ENCODE peak calls at places on chromosomes 11 and 22, in four cellular contexts. C is cardiac fibroblast, K is SHP77, O is T-helper 2 cell. P is an unnamed sample.

GRCh38 chr11:19328586-19329311 is 88.0 kb upstream of the E2F8 start:
- DNase-seq in C (no peak), K (no peak), O (no peak), P (no peak)

GRCh38 chr11:33257160-33257896 is at the start of gene HIPK3:
- DNase-seq in C (peak), K (peak), O (peak), P (peak)

GRCh38 chr22:27170491-27170890 is 513.1 kb downstream of the MIAT start:
- DNase-seq in C (peak), K (no peak), O (no peak), P (no peak)

GRCh38 chr11:120867531-120867930 is 156.4 kb upstream of the TBCEL start:
- DNase-seq in C (no peak), K (no peak), O (no peak), P (no peak)

GRCh38 chr11:76803811-76804600 is 20.9 kb downstream of the TSKU start:
- DNase-seq in C (peak), K (no peak), O (peak), P (no peak)

GRCh38 chr11:72576661-72577060 is 97.6 kb downstream of the PDE2A start:
- DNase-seq in C (no peak), K (no peak), O (no peak), P (no peak)

GRCh38 chr11:88704505-88704904 is 361.3 kb downstream of the GRM5 start:
- DNase-seq in C (no peak), K (no peak), O (no peak), P (no peak)

GRCh38 chr11:110182886-110183285 is 89.7 kb downstream of the ZC3H12C start:
- DNase-seq in C (no peak), K (no peak), O (no peak), P (no peak)

GRCh38 chr22:48803171-48803992 is 1024.3 kb downstream of the BRD1 start:
- DNase-seq in C (no peak), K (no peak), O (no peak), P (no peak)

GRCh38 chr11:95924414-95924760 is 480 bp upstream of the MTMR2 start:
- DNase-seq in C (peak), K (peak), O (no peak), P (no peak)

GRCh38 chr11:33160147-33160546 is 1.1 kb downstream of the CSTF3 start:
- DNase-seq in C (peak), K (peak), O (no peak), P (no peak)

GRCh38 chr11:9330387-9331384 is 16.3 kb upstream of the TMEM41B start:
- DNase-seq in C (no peak), K (no peak), O (no peak), P (no peak)

P was measured in DMS 273 treated with DMSO at 0.1 percent for 48 hours.